ENCODE peak calls at places on chromosomes 7 and 10, in nine cellular contexts. M, U, K, O, D, S, P, H and E are unnamed samples.

GRCh38 chr10:15120523-15120922 is 23.4 kb downstream of the RPP38 start:
- DNase-seq in H (no peak), S (no peak), U (no peak), O (no peak), P (no peak), M (peak), D (no peak), K (no peak), E (no peak)

GRCh38 chr10:87761892-87762291 is 56.1 kb downstream of the ATAD1 start:
- DNase-seq in O (no peak), U (no peak), M (peak), S (no peak), P (no peak), D (no peak), K (peak), H (peak), E (peak)

GRCh38 chr7:87316846-87317545 is 28.5 kb upstream of the CROT start:
- DNase-seq in D (peak), U (no peak), S (no peak), O (no peak), M (peak), K (no peak), H (no peak), P (no peak), E (peak)

GRCh38 chr10:123183724-123184123 is 29.5 kb downstream of the BUB3 start:
- DNase-seq in H (no peak), D (no peak), P (no peak), K (no peak), O (no peak), M (no peak), S (no peak), U (no peak), E (no peak)

GRCh38 chr10:33129987-33130386 is 172.0 kb upstream of the ITGB1 start:
- DNase-seq in O (no peak), M (peak), D (no peak), K (no peak), H (no peak), U (no peak), S (no peak), P (no peak), E (no peak)

GRCh38 chr10:30043476-30044270 is 15.7 kb downstream of the JCAD start:
- DNase-seq in U (no peak), K (no peak), P (no peak), D (no peak), M (no peak), O (no peak), H (no peak), S (no peak), E (no peak)

GRCh38 chr10:49620286-49620810 is 6.5 kb downstream of the CHAT start:
- DNase-seq in K (no peak), U (no peak), H (no peak), O (no peak), S (no peak), D (no peak), P (no peak), M (no peak), E (no peak)

GRCh38 chr7:54180796-54181195 is 361.4 kb upstream of the VSTM2A start:
- DNase-seq in P (no peak), M (no peak), H (no peak), D (no peak), U (no peak), K (no peak), O (no peak), S (no peak), E (no peak)

GRCh38 chr7:121385800-121386179 is 10.3 kb downstream of the FAM3C start:
- DNase-seq in H (no peak), O (no peak), U (no peak), K (peak), D (no peak), P (no peak), M (no peak), S (no peak), E (peak)

GRCh38 chr7:118731854-118732253 is 507.4 kb downstream of the ANKRD7 start:
- DNase-seq in U (no peak), O (no peak), D (no peak), H (no peak), S (no peak), P (no peak), M (no peak), K (no peak), E (no peak)

GRCh38 chr10:75600833-75601232 is 169.4 kb downstream of the LRMDA start:
- DNase-seq in S (no peak), D (no peak), O (no peak), H (no peak), K (no peak), P (no peak), U (no peak), M (no peak), E (no peak)

GRCh38 chr10:117539271-117539876 is 3.2 kb upstream of the EMX2 start:
- DNase-seq in O (peak), S (no peak), M (no peak), P (no peak), K (no peak), U (no peak), H (no peak), D (no peak), E (no peak)

GRCh38 chr10:133324857-133325260 is 11.8 kb downstream of the CALY start:
- DNase-seq in P (no peak), K (no peak), S (no peak), H (no peak), O (no peak), D (no peak), U (no peak), M (no peak), E (no peak)

GRCh38 chr7:915291-916218 is 38.9 kb downstream of the ADAP1 start:
- DNase-seq in H (no peak), O (no peak), S (no peak), U (no peak), D (no peak), P (no peak), K (no peak), M (no peak), E (no peak)